ENCODE peak calls at places on chromosomes 6 and 20, in eight cellular contexts. K, V, B, C, W, X, R and Q are unnamed samples.

GRCh38 chr6:446418-447366 is 55.1 kb downstream of the IRF4 start:
- DNase-seq in K (no peak), X (no peak), W (no peak), C (no peak), B (peak), V (no peak), R (no peak), Q (no peak)

GRCh38 chr6:3023663-3024483 is 24.2 kb downstream of the NQO2 start:
- DNase-seq in X (peak), C (peak), V (peak), W (peak), K (no peak), B (peak), R (peak), Q (peak)

GRCh38 chr6:119243657-119244056 is 105.9 kb downstream of the MAN1A1 start:
- DNase-seq in X (no peak), C (no peak), V (no peak), K (no peak), W (no peak), B (no peak), R (no peak), Q (no peak)

GRCh38 chr20:63503524-63503923 is 4.6 kb upstream of the EEF1A2 start:
- DNase-seq in R (no peak), X (peak), W (no peak), V (no peak), B (no peak), K (no peak), C (no peak), Q (no peak)

GRCh38 chr20:6058684-6059295 is 4.9 kb upstream of the LRRN4 start:
- DNase-seq in K (no peak), V (no peak), B (no peak), R (no peak), C (no peak), W (no peak), X (no peak), Q (no peak)

GRCh38 chr6:121222656-121223055 is 111.6 kb downstream of the TBC1D32 start:
- DNase-seq in W (no peak), K (no peak), V (peak), R (no peak), B (no peak), C (no peak), X (no peak), Q (no peak)

GRCh38 chr20:50834599-50835005 is 39.7 kb downstream of the BCAS4 start:
- DNase-seq in V (peak), W (no peak), K (no peak), C (no peak), B (no peak), X (peak), R (no peak), Q (no peak)

GRCh38 chr20:50015636-50015992 is 32.8 kb downstream of the SNAI1 start:
- DNase-seq in X (no peak), B (no peak), K (no peak), V (no peak), W (no peak), R (no peak), C (no peak), Q (no peak)

GRCh38 chr6:34865107-34865506 is 22.7 kb downstream of the TAF11 start:
- DNase-seq in X (no peak), V (peak), W (no peak), R (no peak), K (no peak), B (no peak), C (no peak), Q (no peak)

GRCh38 chr20:1533059-1533458 is 24.4 kb downstream of the SIRPD start:
- DNase-seq in R (no peak), W (no peak), X (no peak), K (no peak), B (no peak), C (no peak), V (no peak), Q (no peak)

GRCh38 chr6:45394586-45395095 is 16.9 kb upstream of the SUPT3H start:
- DNase-seq in C (no peak), W (no peak), R (no peak), X (no peak), B (no peak), K (no peak), V (no peak), Q (no peak)

GRCh38 chr6:45474376-45474775 is 96.6 kb upstream of the SUPT3H start:
- DNase-seq in X (no peak), K (no peak), B (no peak), W (no peak), R (no peak), V (peak), C (no peak), Q (no peak)

GRCh38 chr20:34538671-34539123 is 19.8 kb upstream of the MAP1LC3A start:
- DNase-seq in B (peak), V (peak), W (peak), R (no peak), X (no peak), K (peak), C (peak), Q (no peak)

GRCh38 chr6:105675715-105676397 is 273.0 kb upstream of the PREP start:
- DNase-seq in K (no peak), W (no peak), R (no peak), C (no peak), B (no peak), V (peak), X (no peak), Q (no peak)

GRCh38 chr20:25739615-25740320 is 43.1 kb upstream of the ZNF337 start:
- DNase-seq in B (no peak), W (no peak), C (no peak), V (peak), K (no peak), X (no peak), R (no peak), Q (no peak)

GRCh38 chr6:13811627-13812358 is 2.6 kb downstream of the MCUR1 start:
- DNase-seq in R (no peak), W (no peak), X (no peak), C (no peak), V (no peak), K (no peak), B (no peak), Q (no peak)

GRCh38 chr6:112233864-112234263 is 20.5 kb downstream of the LAMA4 start:
- DNase-seq in B (no peak), C (no peak), V (peak), W (no peak), R (no peak), X (no peak), K (no peak), Q (no peak)

GRCh38 chr6:15945593-15946159 is 183.2 kb upstream of the MYLIP start:
- DNase-seq in X (no peak), K (no peak), R (no peak), W (no peak), C (no peak), V (peak), B (no peak), Q (no peak)

GRCh38 chr20:46928580-46929132 is 34.0 kb downstream of the EYA2 start:
- DNase-seq in C (no peak), R (no peak), K (no peak), V (peak), X (no peak), B (no peak), W (peak), Q (no peak)

GRCh38 chr20:47232518-47232917 is 124.0 kb downstream of the ZMYND8 start:
- DNase-seq in R (no peak), K (no peak), V (no peak), C (no peak), B (no peak), W (no peak), X (no peak), Q (no peak)

GRCh38 chr6:44107017-44107416 is 20.2 kb downstream of the MRPL14 start:
- DNase-seq in W (no peak), V (peak), C (no peak), K (no peak), R (no peak), B (no peak), X (no peak), Q (no peak)

GRCh38 chr6:27814665-27815424 is 97.4 kb downstream of the OR2B2 start:
- DNase-seq in W (peak), C (peak), B (no peak), K (peak), V (peak), X (no peak), R (no peak), Q (no peak)

GRCh38 chr6:142395768-142396231 is 94.0 kb downstream of the ADGRG6 start:
- DNase-seq in X (no peak), K (no peak), R (no peak), B (no peak), W (no peak), C (peak), V (peak), Q (no peak)

GRCh38 chr20:55004044-55004443 is 528.7 kb downstream of the DOK5 start:
- DNase-seq in W (no peak), B (no peak), K (no peak), R (no peak), C (no peak), V (no peak), X (no peak), Q (no peak)

GRCh38 chr20:59175861-59176260 is 12.2 kb downstream of the ZNF831 start:
- DNase-seq in K (no peak), R (no peak), V (no peak), W (no peak), C (no peak), B (no peak), X (no peak), Q (no peak)

GRCh38 chr20:19275630-19276071 is 63.2 kb downstream of the SLC24A3 start:
- DNase-seq in B (no peak), K (no peak), V (no peak), W (peak), R (no peak), X (no peak), C (no peak), Q (no peak)

GRCh38 chr6:167856999-167857660 is 30.4 kb downstream of the AFDN start:
- DNase-seq in X (no peak), K (no peak), B (no peak), V (peak), W (no peak), R (no peak), C (no peak), Q (no peak)

GRCh38 chr20:13458860-13459451 is 179.8 kb downstream of the TASP1 start:
- DNase-seq in C (peak), V (peak), K (no peak), X (no peak), R (no peak), W (no peak), B (no peak), Q (no peak)

GRCh38 chr6:106908386-106908840 is 66.1 kb downstream of the CD24 start:
- DNase-seq in K (no peak), R (no peak), V (no peak), C (no peak), X (no peak), W (no peak), B (no peak), Q (no peak)

GRCh38 chr6:30876039-30876730 is 8.1 kb upstream of the DDR1 start:
- DNase-seq in X (no peak), B (no peak), W (peak), R (no peak), K (no peak), C (no peak), V (peak), Q (no peak)

GRCh38 chr20:9114709-9115108 is 45.8 kb downstream of the PLCB4 start:
- DNase-seq in R (no peak), X (no peak), K (no peak), W (no peak), C (no peak), V (no peak), B (no peak), Q (no peak)

GRCh38 chr20:60482609-60483008 is 524.4 kb downstream of the CDH26 start:
- DNase-seq in C (no peak), X (no peak), B (no peak), K (no peak), V (no peak), W (no peak), R (no peak), Q (no peak)

GRCh38 chr6:123338394-123338793 is 298.4 kb downstream of the TRDN start:
- DNase-seq in C (no peak), K (no peak), X (no peak), R (no peak), V (no peak), B (no peak), W (no peak), Q (no peak)

GRCh38 chr6:146819596-146820320 is 221.0 kb downstream of the ADGB start:
- DNase-seq in B (no peak), X (no peak), W (no peak), R (no peak), C (no peak), K (no peak), V (peak), Q (no peak)

DNA sequence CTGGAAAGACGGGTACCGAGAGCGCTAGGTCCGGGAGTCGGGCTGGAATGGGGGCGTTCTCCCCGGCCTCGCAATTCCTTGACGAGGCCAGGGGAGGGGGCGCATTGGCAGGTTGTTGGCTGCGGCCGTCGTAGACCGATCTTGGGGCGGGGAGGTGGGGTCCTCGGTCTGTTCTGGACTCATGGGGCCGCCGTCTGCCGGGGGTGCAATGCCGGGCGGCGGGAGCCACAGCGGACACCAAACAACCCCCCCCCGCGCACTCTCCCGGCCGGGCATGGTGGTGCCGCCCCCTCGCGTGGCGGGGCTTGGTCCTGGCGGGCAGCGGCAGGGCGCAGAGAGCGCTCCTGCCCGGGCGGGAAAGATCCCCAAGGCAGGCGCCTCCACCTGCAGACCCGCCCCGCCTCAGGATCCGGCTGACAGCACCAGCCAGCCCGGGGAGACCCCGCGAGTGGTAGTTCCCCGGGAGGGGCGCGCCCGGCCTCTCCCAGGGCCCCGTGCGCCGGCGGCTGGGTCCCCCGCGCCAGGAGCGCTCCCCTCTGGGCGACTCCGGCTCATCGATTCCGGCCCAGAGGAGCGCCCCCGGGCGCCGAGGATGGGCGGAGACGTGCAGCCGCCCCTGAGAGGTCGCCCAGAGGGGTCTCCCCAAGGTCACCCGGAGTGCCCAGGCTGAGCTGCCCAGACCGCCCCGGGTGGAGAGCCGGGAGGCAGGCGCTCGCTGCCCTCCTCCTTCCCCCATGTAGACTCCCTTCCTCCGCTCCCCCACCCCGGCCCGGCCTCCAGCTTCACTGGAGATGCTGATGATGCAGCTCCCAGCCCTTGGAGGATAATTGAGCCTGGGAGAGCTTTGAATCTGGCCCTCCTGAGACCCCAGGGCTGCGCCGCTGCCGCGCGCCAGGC is 709 bp downstream of the PPP1R16B start:
- DNase-seq in C (peak), V (no peak), K (peak), B (peak), X (peak), W (no peak), R (no peak), Q (no peak)
- TF ChIP-seq CTCF in C (peak), V (no peak), K (no peak), B (no peak), X (no peak), W (no peak), R (no peak), Q (no peak)

GRCh38 chr6:170267688-170268087 is 23.2 kb downstream of the DLL1 start:
- DNase-seq in K (no peak), B (no peak), R (no peak), C (no peak), W (no peak), V (no peak), X (peak), Q (no peak)
- TF ChIP-seq CTCF in K (no peak), B (no peak), R (no peak), C (no peak), W (no peak), V (no peak), X (no peak), Q (no peak)

GRCh38 chr6:77172578-77172977 is 290.7 kb downstream of the HTR1B start:
- DNase-seq in X (peak), K (no peak), W (no peak), V (no peak), B (no peak), R (no peak), C (no peak), Q (no peak)

GRCh38 chr6:77177470-77177869 is 285.8 kb downstream of the HTR1B start:
- DNase-seq in B (no peak), W (no peak), X (no peak), R (no peak), C (no peak), K (no peak), V (no peak), Q (no peak)

GRCh38 chr6:77178821-77179220 is 284.5 kb downstream of the HTR1B start:
- DNase-seq in C (no peak), K (no peak), R (no peak), X (no peak), V (peak), W (no peak), B (no peak), Q (no peak)

GRCh38 chr6:77173472-77174074 is 289.7 kb downstream of the HTR1B start:
- DNase-seq in X (peak), V (peak), C (no peak), K (no peak), W (no peak), R (no peak), B (no peak), Q (no peak)
- TF ChIP-seq CTCF in X (no peak), V (peak), C (no peak), K (no peak), W (no peak), R (no peak), B (no peak), Q (no peak)

DNA sequence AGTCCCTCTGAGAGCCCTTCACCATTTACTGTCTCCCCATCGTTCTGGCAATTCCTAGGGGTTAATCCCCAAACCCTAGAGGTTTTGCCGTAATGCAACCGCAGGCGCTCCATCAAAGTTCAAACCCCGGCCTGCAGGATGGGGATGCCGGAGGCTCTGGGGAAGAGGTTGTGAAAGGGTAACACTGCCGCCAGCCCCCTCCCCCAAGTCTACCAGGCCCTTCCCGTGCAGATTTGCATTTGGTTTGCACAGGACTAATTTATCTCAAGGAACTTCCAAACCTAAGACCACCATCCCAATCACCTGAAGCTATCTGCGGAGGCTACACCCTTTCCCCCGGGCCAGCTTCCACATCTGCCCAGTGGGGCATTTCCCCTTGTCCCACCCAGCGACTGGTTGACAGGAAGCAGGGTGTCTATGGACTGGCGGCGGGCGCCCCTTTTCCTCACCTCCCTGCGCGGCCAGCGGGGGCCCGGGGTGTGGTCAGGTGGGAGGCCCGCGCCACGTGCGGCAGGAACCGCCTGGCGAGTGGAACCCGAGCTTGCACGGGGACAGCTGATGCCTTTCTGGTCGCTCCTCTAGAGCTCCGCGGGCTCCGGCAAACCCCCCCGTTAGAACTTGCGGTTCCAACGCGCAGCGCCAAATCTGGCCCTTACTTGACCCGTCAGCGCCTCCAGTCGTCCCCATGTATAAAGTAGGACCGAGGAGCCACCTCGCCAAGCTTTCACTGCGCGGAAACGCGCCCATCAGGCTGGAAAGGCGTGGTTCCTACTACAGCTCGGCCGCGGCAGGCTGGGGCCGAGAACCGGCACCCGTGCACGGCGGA is 9.4 kb upstream of the SLC4A11 start:
- DNase-seq in V (no peak), K (no peak), W (peak), B (no peak), X (peak), R (no peak), C (peak), Q (no peak)
- TF ChIP-seq CTCF in V (no peak), K (no peak), W (no peak), B (no peak), X (no peak), R (no peak), C (no peak), Q (peak)

GRCh38 chr6:17015144-17015543 is 86.7 kb upstream of the STMND1 start:
- DNase-seq in C (no peak), V (peak), R (no peak), W (no peak), X (no peak), K (no peak), B (no peak), Q (no peak)

GRCh38 chr6:17013701-17014100 is 88.1 kb upstream of the STMND1 start:
- DNase-seq in B (no peak), C (no peak), R (no peak), V (peak), X (no peak), W (no peak), K (no peak), Q (no peak)

GRCh38 chr6:17011985-17012384 is 89.9 kb upstream of the STMND1 start:
- DNase-seq in B (no peak), X (no peak), C (no peak), W (no peak), V (no peak), K (no peak), R (no peak), Q (no peak)

GRCh38 chr6:17015551-17016381 is 86.1 kb upstream of the STMND1 start:
- DNase-seq in C (peak), K (no peak), X (peak), B (peak), W (peak), R (no peak), V (no peak), Q (no peak)

GRCh38 chr6:17012421-17013225 is 89.2 kb upstream of the STMND1 start:
- DNase-seq in W (no peak), C (no peak), X (no peak), K (no peak), B (no peak), V (peak), R (no peak), Q (no peak)
- TF ChIP-seq CTCF in W (no peak), C (no peak), X (no peak), K (no peak), B (no peak), V (peak), R (no peak), Q (peak)

DNA sequence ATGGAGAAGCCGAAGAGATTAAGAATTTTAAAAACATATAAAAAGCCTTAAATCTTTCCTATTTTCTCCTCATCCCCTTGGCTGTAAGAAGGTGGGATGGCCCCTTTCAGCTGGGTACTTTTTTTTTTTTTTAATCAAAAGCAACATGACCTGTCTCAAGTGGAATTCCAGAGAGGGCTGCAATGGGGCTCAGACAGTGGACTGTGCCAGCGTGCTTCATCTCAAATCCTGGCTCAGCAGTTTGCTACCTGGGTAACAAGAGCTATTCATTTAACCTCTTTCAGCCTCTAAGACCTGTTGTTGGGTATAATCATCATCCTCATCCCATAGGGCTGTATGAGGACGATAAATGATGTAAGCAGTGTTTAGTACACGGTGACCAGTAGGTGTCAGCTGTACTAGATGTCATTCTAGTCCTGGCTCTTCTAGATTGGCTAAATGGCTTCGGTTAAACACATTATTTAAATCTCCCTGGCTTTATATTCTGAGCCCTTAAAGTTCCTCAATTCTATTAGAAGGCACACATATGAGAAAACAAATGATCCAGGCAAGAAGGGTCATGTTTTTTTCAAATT is 6.9 kb upstream of the PPP1R3G start:
- DNase-seq in W (no peak), V (no peak), K (no peak), R (no peak), C (no peak), X (no peak), B (no peak), Q (no peak)
- TF ChIP-seq CTCF in W (no peak), V (no peak), K (no peak), R (no peak), C (no peak), X (no peak), B (no peak), Q (no peak)

GRCh38 chr6:100152201-100152600 is 158.2 kb upstream of the MCHR2 start:
- DNase-seq in K (no peak), R (no peak), B (no peak), X (no peak), W (no peak), C (no peak), V (no peak), Q (no peak)

GRCh38 chr6:100155141-100155540 is 161.1 kb upstream of the MCHR2 start:
- DNase-seq in R (no peak), K (no peak), W (no peak), C (no peak), V (no peak), B (no peak), X (no peak), Q (no peak)

GRCh38 chr6:100153656-100154055 is 159.6 kb upstream of the MCHR2 start:
- DNase-seq in B (no peak), R (no peak), X (no peak), K (no peak), V (no peak), C (no peak), W (no peak), Q (no peak)
- TF ChIP-seq CTCF in B (no peak), R (no peak), X (no peak), K (no peak), V (no peak), C (no peak), W (no peak), Q (no peak)